ENCODE peak calls at places on chromosomes 16 and 17, in six cellular contexts. D is sigmoid colon, X is spleen, C is H1, A is GM23338, B is breast epithelium. U is an unnamed sample.

GRCh38 chr17:8865811-8866210 is 1.7 kb downstream of the PIK3R6 start:
- DNase-seq in D (no peak), X (no peak), C (no peak), A (no peak), B (no peak), U (no peak)

GRCh38 chr17:77425791-77426641 is 285.2 kb downstream of the SEC14L1 start:
- DNase-seq in D (peak), X (no peak), C (no peak), A (no peak), B (no peak), U (no peak)

GRCh38 chr17:4362141-4362540 is 4.3 kb downstream of the UBE2G1 start:
- DNase-seq in D (peak), X (no peak), C (no peak), A (no peak), B (no peak), U (no peak)

GRCh38 chr17:6496636-6497441 is 52.6 kb downstream of the PIMREG start:
- DNase-seq in D (peak), X (peak), C (no peak), A (no peak), B (peak), U (no peak)

GRCh38 chr16:14003119-14003570 is 68.0 kb upstream of the MRTFB start:
- DNase-seq in D (peak), X (peak), C (peak), A (peak), B (peak), U (peak)

GRCh38 chr17:63086483-63087185 is 120.6 kb downstream of the TANC2 start:
- DNase-seq in D (no peak), X (no peak), C (no peak), A (no peak), B (no peak), U (no peak)

GRCh38 chr17:47267354-47267828 is 13.8 kb downstream of the ITGB3 start:
- DNase-seq in D (no peak), X (no peak), C (no peak), A (no peak), B (no peak), U (no peak)

GRCh38 chr17:75645501-75645888 is 12.3 kb downstream of the SMIM5 start:
- DNase-seq in D (peak), X (peak), C (no peak), A (no peak), B (no peak), U (peak)

GRCh38 chr16:67158637-67159600 is 790 bp downstream of the TRADD start:
- DNase-seq in D (no peak), X (peak), C (peak), A (peak), B (no peak), U (no peak)

GRCh38 chr17:79741751-79742588 is 11.2 kb downstream of the ENPP7 start:
- DNase-seq in D (peak), X (peak), C (peak), A (peak), B (peak), U (peak)

GRCh38 chr16:30369091-30369937 is 980 bp downstream of the TBC1D10B start:
- DNase-seq in D (peak), X (peak), C (peak), A (peak), B (no peak), U (peak)

GRCh38 chr17:74356640-74357465 is 4.8 kb downstream of the BTBD17 start:
- DNase-seq in D (no peak), X (no peak), C (no peak), A (peak), B (no peak), U (no peak)

GRCh38 chr16:50635505-50636392 is 45.4 kb downstream of the SNX20 start:
- DNase-seq in D (no peak), X (no peak), C (no peak), A (peak), B (no peak), U (no peak)

GRCh38 chr17:44759916-44760243 is 1.1 kb downstream of the ADAM11 start:
- DNase-seq in D (no peak), X (no peak), C (peak), A (no peak), B (no peak), U (no peak)

GRCh38 chr16:46822270-46822669 is 8.7 kb downstream of the C16orf87 start:
- DNase-seq in D (no peak), X (no peak), C (no peak), A (no peak), B (no peak), U (no peak)

GRCh38 chr16:3599922-3600321 is 11.5 kb downstream of the SLX4 start:
- DNase-seq in D (no peak), X (no peak), C (no peak), A (no peak), B (no peak), U (no peak)

GRCh38 chr17:79907855-79908254 is 68.6 kb upstream of the CBX4 start:
- DNase-seq in D (no peak), X (peak), C (no peak), A (no peak), B (no peak), U (peak)

GRCh38 chr17:4664230-4664629 is 22.8 kb upstream of the ALOX15 start:
- DNase-seq in D (no peak), X (no peak), C (no peak), A (no peak), B (no peak), U (no peak)

GRCh38 chr17:628507-628941 is 86.1 kb downstream of the VPS53 start:
- DNase-seq in D (peak), X (no peak), C (no peak), A (no peak), B (no peak), U (no peak)

GRCh38 chr17:8921147-8921546 is 44.4 kb downstream of the PIK3R5 start:
- DNase-seq in D (no peak), X (no peak), C (no peak), A (no peak), B (no peak), U (no peak)

GRCh38 chr17:29162082-29162908 is 17.9 kb downstream of the MYO18A start:
- DNase-seq in D (peak), X (no peak), C (no peak), A (no peak), B (no peak), U (no peak)

GRCh38 chr17:18040287-18040858 is 1.2 kb downstream of the GID4 start:
- DNase-seq in D (no peak), X (peak), C (peak), A (no peak), B (no peak), U (no peak)

GRCh38 chr16:54370653-54371052 is 84.1 kb upstream of the IRX3 start:
- DNase-seq in D (no peak), X (no peak), C (no peak), A (peak), B (no peak), U (no peak)

GRCh38 chr17:67196422-67196821 is 48.6 kb downstream of the HELZ start:
- DNase-seq in D (no peak), X (no peak), C (no peak), A (no peak), B (no peak), U (no peak)

GRCh38 chr17:72519598-72519936 is 398.7 kb downstream of the SOX9 start:
- DNase-seq in D (no peak), X (no peak), C (no peak), A (no peak), B (no peak), U (no peak)

GRCh38 chr17:65542595-65542994 is 18.9 kb downstream of the AXIN2 start:
- DNase-seq in D (no peak), X (no peak), C (no peak), A (no peak), B (no peak), U (peak)

GRCh38 chr17:42311240-42312034 is 23.1 kb downstream of the STAT5A start:
- DNase-seq in D (peak), X (peak), C (no peak), A (peak), B (no peak), U (no peak)

GRCh38 chr17:9298135-9298534 is 276.8 kb downstream of the NTN1 start:
- DNase-seq in D (no peak), X (no peak), C (no peak), A (no peak), B (no peak), U (no peak)

GRCh38 chr16:2979669-2980226 is 498 bp downstream of the PKMYT1 start:
- DNase-seq in D (no peak), X (no peak), C (no peak), A (peak), B (no peak), U (no peak)

GRCh38 chr16:89505204-89506112 is 2.7 kb upstream of the SPG7 start:
- DNase-seq in D (peak), X (peak), C (no peak), A (no peak), B (peak), U (peak)

GRCh38 chr17:79509496-79509895 is 101.4 kb downstream of the RBFOX3 start:
- DNase-seq in D (no peak), X (no peak), C (no peak), A (no peak), B (no peak), U (no peak)

GRCh38 chr16:24993722-24994686 is 21.2 kb downstream of the ARHGAP17 start:
- DNase-seq in D (no peak), X (no peak), C (no peak), A (no peak), B (no peak), U (peak)

GRCh38 chr16:27736431-27736830 is 186.5 kb downstream of the KATNIP start:
- DNase-seq in D (no peak), X (peak), C (no peak), A (no peak), B (no peak), U (no peak)

GRCh38 chr16:10356870-10357842 is 28.7 kb upstream of the ATF7IP2 start:
- DNase-seq in D (no peak), X (no peak), C (no peak), A (no peak), B (no peak), U (no peak)
- TF ChIP-seq POLR2AphosphoS5 in D (no peak), X (no peak), C (no peak), A (no peak), B (no peak), U (no peak)

DNA sequence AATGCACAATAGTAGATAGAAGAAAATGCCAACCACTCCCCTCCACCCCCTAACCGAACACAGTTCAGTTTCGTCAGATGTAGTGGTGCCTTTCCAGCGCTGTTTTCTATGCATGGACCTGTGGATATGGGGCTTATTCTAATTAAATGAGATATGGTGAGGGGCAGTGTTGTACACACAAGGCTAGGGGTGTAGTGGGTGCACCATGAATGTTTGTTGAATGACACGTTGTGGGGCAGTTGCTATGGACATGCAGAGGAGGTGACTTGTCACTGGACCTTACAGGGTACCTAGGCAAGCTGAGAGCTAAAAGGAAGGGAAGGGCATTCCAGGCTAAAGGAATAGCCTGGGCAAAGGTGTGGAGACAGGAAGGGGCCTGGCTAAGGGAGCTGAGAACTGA is 3.4 kb downstream of the PDK2 start:
- DNase-seq in D (no peak), X (no peak), C (no peak), A (no peak), B (no peak), U (no peak)
- TF ChIP-seq POLR2AphosphoS5 in D (no peak), X (no peak), C (no peak), A (no peak), B (no peak), U (no peak)

GRCh38 chr16:22324787-22325597 is 27.8 kb downstream of the POLR3E start:
- DNase-seq in D (no peak), X (no peak), C (no peak), A (no peak), B (no peak), U (no peak)
- TF ChIP-seq POLR2AphosphoS5 in D (no peak), X (peak), C (no peak), A (no peak), B (no peak), U (no peak)

DNA sequence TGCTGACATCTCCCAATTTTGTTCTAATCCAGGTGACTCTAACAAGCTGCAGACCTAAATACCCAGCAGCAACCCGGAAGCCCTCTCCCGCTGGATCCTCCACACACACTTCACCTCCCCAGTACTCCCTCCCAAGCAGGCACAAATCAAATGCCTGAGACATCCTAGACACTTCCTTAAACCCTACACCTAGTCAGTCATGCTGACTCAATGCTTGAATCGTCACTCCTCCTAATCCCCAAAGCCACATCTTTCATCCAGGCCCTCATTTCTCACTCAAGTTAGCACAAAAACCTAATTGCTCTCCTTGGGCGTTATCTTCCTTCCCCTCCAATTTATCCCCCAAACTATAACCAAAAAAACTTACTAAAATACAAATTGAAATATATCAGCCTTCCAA is 32.7 kb downstream of the CMC2 start:
- DNase-seq in D (no peak), X (no peak), C (no peak), A (no peak), B (no peak), U (no peak)
- TF ChIP-seq POLR2AphosphoS5 in D (no peak), X (no peak), C (no peak), A (no peak), B (no peak), U (no peak)

DNA sequence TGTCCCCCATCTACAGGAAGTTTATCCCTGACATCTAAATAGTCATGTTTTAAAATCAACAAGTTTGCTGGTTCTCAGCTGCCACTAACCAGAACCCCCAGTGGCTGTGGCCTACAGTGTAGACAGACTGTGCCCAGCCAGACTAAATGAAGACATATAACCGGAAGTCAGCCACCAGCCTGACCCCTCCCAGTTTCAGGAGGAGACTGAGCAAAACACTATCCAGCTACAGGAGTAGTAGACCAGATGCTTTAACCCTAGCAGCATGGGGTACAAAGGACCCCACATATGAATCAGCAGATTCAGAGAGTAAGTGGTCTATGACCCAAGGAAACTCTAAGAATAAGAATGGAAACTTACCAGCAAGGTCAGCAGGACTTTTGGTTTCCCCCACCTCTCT is 83.4 kb downstream of the HIC1 start:
- DNase-seq in D (no peak), X (no peak), C (no peak), A (no peak), B (no peak), U (no peak)
- TF ChIP-seq POLR2AphosphoS5 in D (no peak), X (no peak), C (no peak), A (no peak), B (no peak), U (no peak)

DNA sequence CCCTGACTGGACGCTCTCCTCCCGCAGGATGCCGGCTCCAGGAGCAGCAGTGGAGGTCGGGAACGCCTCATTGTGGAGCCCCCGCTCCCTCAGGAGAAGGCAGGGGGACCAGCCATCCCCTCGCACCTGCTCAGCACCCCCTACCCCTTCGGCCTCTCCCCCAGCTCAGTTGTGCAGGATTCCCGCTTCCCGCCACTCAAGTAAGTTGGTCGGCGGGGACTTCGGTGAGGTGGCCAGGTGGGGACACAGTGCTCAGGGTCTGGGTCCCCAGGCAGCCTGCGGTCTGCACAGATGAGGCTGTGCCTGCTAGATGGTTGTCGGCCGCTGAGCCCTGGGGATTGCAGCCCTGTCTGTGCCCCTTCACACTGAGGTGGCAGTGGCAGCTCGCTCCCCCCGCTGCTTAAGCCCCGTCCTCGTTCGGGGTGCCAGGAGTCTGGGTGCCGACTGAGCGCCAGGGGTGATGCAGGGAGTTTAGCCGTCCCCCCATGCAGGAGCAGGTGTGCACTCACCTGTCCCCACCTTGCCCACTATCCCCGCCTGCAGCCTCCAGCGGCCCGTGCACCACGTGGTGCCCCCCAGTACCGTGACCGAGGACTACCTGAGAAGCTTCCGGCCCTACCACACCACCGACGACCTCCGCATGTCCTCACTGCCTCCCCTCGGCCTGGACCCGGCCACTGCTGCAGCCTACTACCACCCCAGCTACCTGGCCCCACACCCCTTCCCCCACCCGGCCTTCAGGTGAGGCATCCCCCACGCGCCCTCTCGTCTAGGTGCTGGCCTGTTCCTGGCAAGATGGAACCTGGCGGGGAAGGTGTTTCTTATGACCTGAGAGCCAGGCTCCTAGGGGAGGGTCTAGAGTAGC is 34.3 kb downstream of the GINS2 start:
- DNase-seq in D (no peak), X (peak), C (no peak), A (no peak), B (no peak), U (no peak)
- TF ChIP-seq POLR2AphosphoS5 in D (no peak), X (peak), C (no peak), A (no peak), B (no peak), U (no peak)

GRCh38 chr17:57944796-57945362 is 10.3 kb downstream of the CUEDC1 start:
- DNase-seq in D (no peak), X (no peak), C (no peak), A (no peak), B (no peak), U (no peak)
- TF ChIP-seq POLR2AphosphoS5 in D (peak), X (no peak), C (no peak), A (no peak), B (no peak), U (no peak)

GRCh38 chr16:23398987-23399805 is 53.8 kb downstream of the COG7 start:
- DNase-seq in D (peak), X (peak), C (peak), A (peak), B (peak), U (no peak)
- TF ChIP-seq POLR2AphosphoS5 in D (peak), X (no peak), C (no peak), A (no peak), B (no peak), U (no peak)

DNA sequence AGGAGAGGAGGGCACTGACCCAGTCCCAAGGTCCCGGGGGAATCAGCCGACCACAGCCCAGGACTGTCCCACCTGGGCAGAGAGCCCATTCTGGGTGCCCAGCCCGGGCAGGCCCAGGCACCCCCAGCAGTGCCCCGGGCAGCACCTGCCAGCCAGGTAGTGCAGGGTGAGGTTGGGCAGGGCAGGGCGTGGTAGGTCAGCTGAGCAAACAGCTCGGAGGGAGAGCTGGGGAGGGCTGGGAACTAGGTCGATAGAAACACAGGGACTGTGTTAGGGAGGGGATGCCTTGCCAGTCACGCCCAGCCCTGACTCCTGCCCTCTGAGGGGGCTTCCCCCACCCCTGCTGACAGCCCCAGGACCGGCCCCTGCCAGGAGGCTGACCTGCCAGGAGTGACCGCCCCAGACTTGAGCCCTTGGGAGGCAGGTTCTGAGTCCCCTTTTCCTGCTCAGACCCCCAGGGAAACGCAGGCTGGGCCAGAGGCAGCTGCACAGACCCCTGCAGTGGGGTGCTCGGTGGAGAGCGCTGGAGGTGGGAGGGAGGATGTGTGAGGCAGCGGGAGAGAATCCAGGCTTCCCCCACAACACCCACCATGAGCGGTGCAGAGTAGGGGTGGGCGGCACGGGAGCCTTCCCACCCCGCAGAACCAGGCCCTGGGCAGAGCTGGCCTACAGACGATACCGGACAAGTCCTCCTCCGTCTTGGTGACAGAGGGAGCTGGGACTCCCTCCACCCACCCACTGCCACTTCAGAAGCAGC is 4.7 kb downstream of the HS3ST6 start:
- DNase-seq in D (no peak), X (no peak), C (no peak), A (no peak), B (no peak), U (no peak)
- TF ChIP-seq POLR2AphosphoS5 in D (no peak), X (no peak), C (no peak), A (no peak), B (no peak), U (no peak)

GRCh38 chr17:82351713-82352488 is 7.1 kb upstream of the TEX19 start:
- DNase-seq in D (peak), X (peak), C (peak), A (peak), B (peak), U (peak)
- TF ChIP-seq POLR2AphosphoS5 in D (no peak), X (peak), C (no peak), A (no peak), B (no peak), U (no peak)